ENCODE peak calls at places on chromosomes 2 and 18, in seven cellular contexts. W is vagina, U is left ventricle myocardium inferior, K is psoas muscle, Z is GM23248, H is adrenal gland, Y is body of pancreas. O is an unnamed sample.

GRCh38 chr2:126627623-126628022 is 28.3 kb upstream of the GYPC start:
- DNase-seq in Z (no peak), K (no peak), Y (no peak), W (no peak), H (peak; percentile 37), U (no peak), O (no peak)

GRCh38 chr2:230738924-230739323 is 26.3 kb downstream of the CAB39 start:
- DNase-seq in Y (no peak), W (no peak), H (no peak), U (no peak), K (no peak), Z (no peak), O (no peak)

GRCh38 chr2:100674671-100675070 is 111.9 kb downstream of the PDCL3 start:
- DNase-seq in U (no peak), Y (no peak), W (no peak), K (no peak), Z (no peak), H (no peak), O (no peak)

GRCh38 chr2:54239427-54239826 is 16.6 kb downstream of the TSPYL6 start:
- DNase-seq in K (no peak), U (no peak), Z (peak; percentile 90), H (no peak), Y (no peak), W (no peak), O (peak; percentile 83)

GRCh38 chr2:15780912-15781574 is 159.3 kb upstream of the MYCN start:
- DNase-seq in Z (no peak), Y (no peak), W (no peak), U (no peak), H (no peak), K (no peak), O (no peak)

GRCh38 chr18:12686100-12686499 is 16.4 kb downstream of the CEP76 start:
- DNase-seq in K (no peak), W (no peak), Y (no peak), H (peak; percentile 60), U (no peak), Z (peak; percentile 33), O (peak; percentile 56)

GRCh38 chr18:5057348-5058012 is 139.6 kb downstream of the AKAIN1 start:
- DNase-seq in K (peak; percentile 28), U (peak; percentile 23), W (no peak), Z (peak; percentile 68), H (peak; percentile 74), Y (peak; percentile 68), O (peak; percentile 4)

GRCh38 chr2:17328161-17328560 is 190.1 kb downstream of the RAD51AP2 start:
- DNase-seq in Z (no peak), W (no peak), K (no peak), Y (no peak), H (no peak), U (no peak), O (no peak)

GRCh38 chr2:166572958-166573357 is 78.9 kb upstream of the SCN7A start:
- DNase-seq in Z (no peak), U (no peak), K (no peak), H (no peak), W (no peak), Y (no peak), O (no peak)

GRCh38 chr2:119756837-119757236 is 2.9 kb upstream of the PTPN4 start:
- DNase-seq in K (peak; percentile 78), W (no peak), U (peak; percentile 47), Z (peak; percentile 96), H (peak; percentile 84), Y (peak; percentile 77), O (peak; percentile 93)

GRCh38 chr2:205930209-205930608 is 155.8 kb downstream of the INO80D start:
- DNase-seq in Y (no peak), Z (peak; percentile 12), W (no peak), U (no peak), K (no peak), H (peak; percentile 32), O (no peak)

GRCh38 chr2:124983595-124983994 is 958.5 kb downstream of the CNTNAP5 start:
- DNase-seq in H (no peak), K (no peak), Y (no peak), U (no peak), W (no peak), Z (peak; percentile 11), O (peak; percentile 73)

GRCh38 chr2:15619938-15620337 is 28.3 kb downstream of the DDX1 start:
- DNase-seq in Y (no peak), W (no peak), H (no peak), K (no peak), Z (no peak), U (no peak), O (no peak)

GRCh38 chr2:112923237-112923966 is 12.4 kb downstream of the IL37 start:
- DNase-seq in U (no peak), W (peak; percentile 8), Z (peak; percentile 21), Y (no peak), H (no peak), K (no peak), O (no peak)

GRCh38 chr2:134586289-134586980 is 132.4 kb downstream of the TMEM163 start:
- DNase-seq in Y (no peak), U (no peak), W (no peak), H (no peak), Z (no peak), K (no peak), O (no peak)

GRCh38 chr18:48629730-48630324 is 91.0 kb downstream of the CTIF start:
- DNase-seq in Y (no peak), Z (peak; percentile 98), U (no peak), W (no peak), K (no peak), H (peak; percentile 55), O (peak; percentile 90)
- H3K4me1 ChIP-seq in Y (no peaks in the 10 kb centered on the region), Z (peaks cover 33% of the 10 kb centered on the region), U (peaks cover under 1% of the 10 kb centered on the region), W (no peaks in the 10 kb centered on the region), K (no peaks in the 10 kb centered on the region), H (peaks cover 4% of the 10 kb centered on the region), O (peaks cover 19% of the 10 kb centered on the region)

GRCh38 chr2:193561054-193561453 is 1366.3 kb upstream of the TMEFF2 start:
- DNase-seq in Y (no peak), W (no peak), K (no peak), U (no peak), Z (no peak), H (no peak), O (no peak)

GRCh38 chr2:193566276-193566675 is 1371.5 kb upstream of the TMEFF2 start:
- DNase-seq in K (no peak), Y (no peak), H (no peak), Z (no peak), U (no peak), W (no peak), O (no peak)

GRCh38 chr2:193556766-193557470 is 1362.2 kb upstream of the TMEFF2 start:
- DNase-seq in U (no peak), Y (no peak), W (no peak), H (no peak), Z (no peak), K (no peak), O (no peak)

GRCh38 chr2:193562031-193562430 is 1367.3 kb upstream of the TMEFF2 start:
- DNase-seq in K (no peak), W (no peak), Z (no peak), H (no peak), Y (no peak), U (no peak), O (no peak)
- H3K4me3 ChIP-seq in K (no peak overlapping the region), W (no peak overlapping the region), Z (no peak overlapping the region), H (no peak overlapping the region), Y (no peak overlapping the region), U (no peak overlapping the region), O (no peak overlapping the region)

GRCh38 chr2:73986085-73986680 is 1.5 kb downstream of the TET3 start:
- DNase-seq in Y (no peak), W (no peak), Z (no peak), H (no peak), U (no peak), K (no peak), O (no peak)
- H3K4me1 ChIP-seq in Y (peaks cover 62% of the 10 kb centered on the region), W (peaks cover 73% of the 10 kb centered on the region), Z (peaks cover 12% of the 10 kb centered on the region), H (peaks cover 45% of the 10 kb centered on the region), U (peaks cover 64% of the 10 kb centered on the region), K (peaks cover 54% of the 10 kb centered on the region), O (peaks cover 14% of the 10 kb centered on the region)

DNA sequence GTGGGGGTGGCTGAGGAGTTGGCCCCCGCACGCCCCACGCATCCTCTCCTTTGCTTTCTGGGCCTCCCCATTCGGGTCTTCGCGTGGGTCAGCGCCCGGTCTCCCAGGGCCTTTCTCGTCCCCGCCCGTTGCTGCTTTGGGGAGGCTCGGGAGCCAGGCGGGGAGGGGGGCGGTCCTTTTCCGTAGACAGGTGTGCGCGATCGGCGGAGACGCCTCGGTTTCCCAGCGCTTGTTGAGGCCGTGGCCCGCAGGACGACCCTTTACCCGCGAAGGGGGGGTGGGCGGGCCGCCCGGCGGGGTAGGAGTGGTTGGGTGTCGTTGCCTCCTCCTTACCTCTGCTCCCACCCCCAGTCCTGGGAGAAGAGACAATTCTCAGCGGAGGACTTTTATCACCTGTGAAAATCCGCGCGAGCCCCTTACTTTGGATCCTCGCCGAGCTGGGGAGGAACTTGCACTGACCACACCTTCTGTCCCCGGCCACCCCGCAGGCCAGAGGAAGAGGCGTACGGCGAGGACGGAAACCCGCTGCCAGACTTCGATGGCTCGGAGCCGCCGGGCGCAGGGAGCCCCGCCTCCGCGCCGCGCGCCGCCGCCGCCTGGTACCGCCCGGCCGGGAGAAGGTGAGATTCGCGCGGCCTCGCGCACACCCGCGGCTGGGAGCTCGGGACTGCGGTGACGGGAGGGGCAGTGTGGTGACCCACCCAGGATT is 2.7 kb downstream of the ADCYAP1 start:
- DNase-seq in U (no peak), Z (peak; percentile 21), K (no peak), Y (peak; percentile 19), W (no peak), H (peak; percentile 18), O (peak; percentile 83)
- H3K4me3 ChIP-seq in U (peak overlapping the region; percentile 66), Z (peak overlapping the region; percentile 50), K (peak overlapping the region; percentile 59), Y (peak overlapping the region; percentile 17), W (peak overlapping the region; percentile 29), H (peak overlapping the region; percentile 43), O (peak overlapping the region; percentile 61)

DNA sequence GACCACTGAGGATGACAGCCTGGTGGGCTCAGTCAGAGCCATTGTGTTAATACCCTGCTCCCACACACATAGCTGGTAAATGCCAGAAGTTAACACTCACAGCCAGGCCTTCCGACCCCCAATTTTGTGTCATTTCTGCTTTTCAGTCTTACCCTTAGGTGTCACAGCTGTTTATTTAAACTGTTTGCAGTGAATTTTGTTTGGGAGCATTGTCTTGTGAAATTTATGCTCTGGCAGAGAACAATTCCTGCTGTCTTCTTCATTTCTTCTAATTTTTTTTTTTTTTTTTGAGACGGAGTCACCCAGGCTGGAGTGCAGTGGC is 8.2 kb downstream of the LPIN1 start:
- DNase-seq in H (no peak), Z (no peak), Y (no peak), W (no peak), K (no peak), U (no peak), O (no peak)
- H3K4me1 ChIP-seq in H (peaks cover 22% of the 10 kb centered on the region), Z (peaks cover 15% of the 10 kb centered on the region), Y (peaks cover 31% of the 10 kb centered on the region), W (peaks cover 38% of the 10 kb centered on the region), K (peaks cover 72% of the 10 kb centered on the region), U (peaks cover 48% of the 10 kb centered on the region), O (peaks cover 19% of the 10 kb centered on the region)

GRCh38 chr2:8629402-8629801 is 52.5 kb upstream of the ID2 start:
- DNase-seq in U (no peak), W (no peak), K (no peak), Y (no peak), H (no peak), Z (no peak), O (peak; percentile 88)
- H3K4me3 ChIP-seq in U (no peak overlapping the region), W (no peak overlapping the region), K (no peak overlapping the region), Y (no peak overlapping the region), H (no peak overlapping the region), Z (no peak overlapping the region), O (no peak overlapping the region)

GRCh38 chr2:101748000-101748399 is 50.5 kb downstream of the MAP4K4 start:
- DNase-seq in H (no peak), Y (no peak), K (no peak), W (no peak), U (no peak), Z (no peak), O (no peak)
- H3K4me1 ChIP-seq in H (peaks cover 48% of the 10 kb centered on the region), Y (peaks cover 57% of the 10 kb centered on the region), K (peaks cover 55% of the 10 kb centered on the region), W (peaks cover 79% of the 10 kb centered on the region), U (peaks cover 79% of the 10 kb centered on the region), Z (peaks cover 64% of the 10 kb centered on the region), O (peaks cover 55% of the 10 kb centered on the region)

O was measured in osteoblast.